ENCODE peak calls at places on chromosome 7, in five cellular contexts. K is HepG2, R is GM12892, A is GM12878, H is H1. S is an unnamed sample.

GRCh38 chr7:100817097-100817496 is 10.2 kb downstream of the EPHB4 start:
- DNase-seq in K (no peak), R (no peak), A (no peak), H (no peak), S (no peak)

GRCh38 chr7:55961994-55962393 is 2.4 kb upstream of the NIPSNAP2 start:
- DNase-seq in K (no peak), R (no peak), A (no peak), H (no peak), S (no peak)

GRCh38 chr7:106767073-106767472 is 98.0 kb upstream of the PIK3CG start:
- DNase-seq in K (no peak), R (no peak), A (no peak), H (no peak), S (no peak)

GRCh38 chr7:116571037-116571436 is 46.2 kb downstream of the CAV1 start:
- DNase-seq in K (no peak), R (no peak), A (no peak), H (no peak), S (no peak)

GRCh38 chr7:1843271-1843861 is 173.3 kb downstream of the ELFN1 start:
- DNase-seq in K (no peak), R (no peak), A (no peak), H (no peak), S (no peak)

GRCh38 chr7:124276005-124276606 is 243.2 kb upstream of the TMEM229A start:
- DNase-seq in K (peak; percentile 29), R (no peak), A (no peak), H (peak; percentile 77), S (no peak)

GRCh38 chr7:76262683-76263402 is 39.6 kb upstream of the HSPB1 start:
- DNase-seq in K (peak; percentile 68), R (no peak), A (no peak), H (peak; percentile 83), S (no peak)

GRCh38 chr7:158843775-158844174 is 12.6 kb upstream of the DYNC2I1 start:
- DNase-seq in K (no peak), R (no peak), A (no peak), H (no peak), S (no peak)

GRCh38 chr7:70355591-70356323 is 757.5 kb downstream of the AUTS2 start:
- DNase-seq in K (no peak), R (no peak), A (no peak), H (no peak), S (no peak)

GRCh38 chr7:35035511-35035921 is 1.8 kb downstream of the DPY19L1 start:
- DNase-seq in K (peak; percentile 21), R (no peak), A (no peak), H (no peak), S (no peak)

GRCh38 chr7:127667751-127668530 is 15.9 kb downstream of the SND1 start:
- DNase-seq in K (no peak), R (no peak), A (no peak), H (no peak), S (no peak)

GRCh38 chr7:123711832-123712293 is 36.9 kb downstream of the WASL start:
- DNase-seq in K (no peak), R (no peak), A (no peak), H (no peak), S (no peak)

GRCh38 chr7:116726713-116727431 is 54.9 kb downstream of the MET start:
- DNase-seq in K (no peak), R (no peak), A (no peak), H (no peak), S (no peak)

GRCh38 chr7:66899552-66900280 is 21.3 kb upstream of the TMEM248 start:
- DNase-seq in K (no peak), R (no peak), A (no peak), H (no peak), S (no peak)

GRCh38 chr7:127252736-127253288 is at the start of gene GRM8:
- DNase-seq in K (peak; percentile 9), R (peak; percentile 19), A (no peak), H (peak; percentile 84), S (peak; percentile 21)

GRCh38 chr7:25832926-25833325 is 319.1 kb upstream of the NFE2L3 start:
- DNase-seq in K (no peak), R (no peak), A (no peak), H (no peak), S (no peak)

GRCh38 chr7:84264341-84264740 is 69.8 kb upstream of the SEMA3A start:
- DNase-seq in K (no peak), R (no peak), A (no peak), H (no peak), S (no peak)

GRCh38 chr7:2330506-2330905 is 16.3 kb upstream of the SNX8 start:
- DNase-seq in K (no peak), R (no peak), A (no peak), H (no peak), S (no peak)

GRCh38 chr7:106394526-106394925 is 109.7 kb upstream of the NAMPT start:
- DNase-seq in K (no peak), R (no peak), A (no peak), H (no peak), S (no peak)

GRCh38 chr7:149736478-149737360 is 36.7 kb downstream of the ZNF467 start:
- DNase-seq in K (no peak), R (no peak), A (no peak), H (peak; percentile 42), S (no peak)

GRCh38 chr7:68511281-68511680 is 1087.0 kb upstream of the AUTS2 start:
- DNase-seq in K (no peak), R (no peak), A (no peak), H (no peak), S (no peak)

DNA sequence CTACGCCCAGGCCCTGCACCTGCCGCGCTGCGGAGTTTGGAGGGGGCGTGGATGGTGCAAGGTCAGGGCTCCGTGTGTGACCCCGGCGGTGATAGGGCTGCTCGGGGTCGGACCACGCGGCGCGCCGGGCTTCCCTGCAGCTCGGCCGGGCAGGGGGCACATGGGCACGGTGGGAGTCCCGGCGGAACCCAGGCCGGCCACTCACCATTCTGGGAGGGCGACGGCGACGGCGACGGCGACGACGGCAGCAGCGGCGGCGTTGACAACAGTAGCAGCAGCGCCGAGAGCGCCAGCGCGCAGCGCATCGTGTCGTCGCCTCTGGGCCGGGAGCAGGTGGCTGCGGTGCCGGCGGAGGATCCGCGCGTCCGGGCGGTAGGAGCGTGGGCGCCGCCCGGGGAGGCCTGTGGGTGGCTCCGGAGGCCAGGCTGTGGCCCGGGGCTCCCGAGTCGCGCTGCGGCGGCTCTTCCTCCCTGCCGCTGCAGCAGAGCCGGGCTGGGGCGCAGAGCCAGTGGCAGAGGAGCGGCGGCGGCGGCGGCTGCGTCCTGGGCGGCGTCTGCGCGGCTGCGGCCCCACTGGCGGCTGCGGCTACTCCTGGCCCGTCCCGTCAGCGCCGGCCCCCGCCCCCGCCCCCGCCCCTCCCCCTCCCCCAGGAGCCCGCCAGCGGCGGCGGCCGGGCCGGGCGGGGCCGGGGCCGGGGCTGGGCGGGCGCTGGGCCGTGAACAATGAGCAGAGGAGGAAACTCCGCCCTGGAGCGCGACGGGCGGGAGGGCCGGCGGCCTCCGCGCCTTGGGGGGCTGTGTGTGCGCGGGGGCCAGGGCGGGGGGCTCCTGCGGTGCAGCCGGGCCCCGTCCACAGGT is at the start of gene PODXL:
- DNase-seq in K (no peak), R (peak; percentile 80), A (no peak), H (peak; percentile 83), S (peak; percentile 89)
- TF ChIP-seq POLR2AphosphoS5 in K (no peak), R (no peak), A (no peak), H (no peak), S (no peak)

GRCh38 chr7:94333810-94334209 is 60.9 kb upstream of the COL1A2 start:
- DNase-seq in K (no peak), R (no peak), A (no peak), H (no peak), S (no peak)
- TF ChIP-seq TAF1 in K (no peak), R (no peak), A (no peak), H (no peak), S (no peak)

DNA sequence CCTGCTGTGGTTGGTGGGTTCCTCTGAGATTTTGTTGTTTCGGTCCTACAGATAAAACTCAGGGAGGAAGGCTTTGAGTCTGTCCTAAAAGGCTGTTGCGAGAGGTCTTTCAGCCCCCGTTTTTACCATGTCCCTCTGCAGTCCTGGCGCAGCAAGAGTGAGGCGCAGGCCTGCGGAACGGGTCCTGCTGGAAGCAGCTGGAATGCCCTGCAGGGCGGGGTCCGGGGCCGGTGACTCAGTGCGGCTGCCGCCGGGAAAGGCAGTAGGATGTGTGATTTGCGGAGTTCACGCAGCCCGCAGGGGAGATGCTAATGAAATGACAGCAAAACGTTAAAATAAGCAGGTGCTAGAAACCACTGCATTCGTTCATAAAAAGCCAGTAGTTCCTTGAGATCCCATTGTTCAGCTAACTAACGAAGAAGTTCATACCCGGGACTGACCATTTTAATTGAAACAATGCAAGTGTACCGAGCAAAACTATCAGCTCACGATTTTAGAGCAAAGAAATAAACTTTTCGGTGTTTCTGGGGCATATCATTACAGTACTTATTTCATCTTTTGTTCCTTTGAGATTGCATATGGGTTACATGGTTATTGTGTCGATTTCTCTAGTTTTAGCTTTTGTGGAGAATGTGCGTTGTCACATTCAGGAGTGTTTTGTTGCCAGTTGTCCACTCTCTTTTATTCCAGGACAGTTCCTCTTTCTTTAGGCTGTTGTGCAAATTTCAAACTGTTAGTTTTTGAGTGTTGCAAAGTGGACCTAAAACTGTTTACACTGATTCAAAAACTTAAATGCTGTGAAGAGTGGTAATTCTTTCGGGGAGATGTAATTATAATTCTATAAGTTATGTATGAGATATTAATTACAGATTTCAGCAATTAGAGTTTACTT is 783 bp downstream of the ANLN start:
- DNase-seq in K (peak; percentile 73), R (no peak), A (no peak), H (peak; percentile 88), S (no peak)
- TF ChIP-seq POLR2AphosphoS5 in K (no peak), R (no peak), A (no peak), H (peak; percentile 67), S (no peak)

GRCh38 chr7:18016547-18017444 is 10.8 kb downstream of the PRPS1L1 start:
- DNase-seq in K (no peak), R (no peak), A (no peak), H (no peak), S (no peak)

GRCh38 chr7:18020138-18020715 is 7.4 kb downstream of the PRPS1L1 start:
- DNase-seq in K (peak; percentile 2), R (no peak), A (no peak), H (no peak), S (no peak)

GRCh38 chr7:18019562-18019961 is 8.1 kb downstream of the PRPS1L1 start:
- DNase-seq in K (no peak), R (no peak), A (no peak), H (no peak), S (no peak)

GRCh38 chr7:18013936-18014335 is 13.7 kb downstream of the PRPS1L1 start:
- DNase-seq in K (no peak), R (no peak), A (no peak), H (no peak), S (no peak)

DNA sequence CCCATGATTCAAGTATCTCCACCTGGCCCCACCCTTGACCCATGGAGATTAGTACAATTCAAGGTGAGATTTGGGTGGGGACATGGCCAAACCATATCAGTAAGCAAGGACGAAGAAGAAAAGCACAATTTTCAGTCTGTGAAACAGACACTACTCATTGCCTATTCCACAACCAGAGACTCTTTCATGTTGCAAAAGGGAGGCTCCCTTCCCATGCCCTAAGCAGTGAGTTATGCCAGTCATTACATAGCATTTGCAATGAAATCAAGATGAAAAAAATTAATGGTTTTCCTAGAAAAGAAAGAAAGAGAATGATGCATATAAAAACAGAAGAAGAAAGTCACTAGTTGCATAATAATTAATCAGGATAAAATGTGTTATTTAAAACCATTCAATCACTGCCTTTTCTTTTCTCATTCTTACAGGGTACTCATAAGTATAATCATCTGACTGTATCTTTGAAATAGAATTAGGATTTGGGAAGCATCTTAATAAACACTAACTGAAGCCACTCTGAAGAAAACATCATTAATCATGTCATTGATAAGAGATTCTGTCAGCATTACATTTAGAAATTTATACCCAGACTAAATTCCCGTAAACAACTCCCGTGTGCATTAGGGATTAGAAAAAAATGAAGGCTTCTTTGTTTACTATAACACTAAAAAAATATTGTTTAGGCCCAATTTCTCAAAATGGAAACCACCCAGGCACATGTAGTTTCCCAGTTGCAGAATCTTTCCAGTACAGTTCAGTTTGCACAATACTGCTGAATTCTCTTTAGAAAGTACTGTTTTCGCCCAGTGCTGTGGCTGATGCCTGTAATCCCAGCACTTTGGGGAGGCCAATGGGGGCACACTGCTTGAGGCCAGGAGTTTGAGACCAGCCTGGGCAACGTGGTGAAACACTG is 9.1 kb downstream of the PRPS1L1 start:
- DNase-seq in K (no peak), R (no peak), A (no peak), H (no peak), S (no peak)
- TF ChIP-seq TAF1 in K (no peak), R (no peak), A (no peak), H (no peak), S (no peak)